ENCODE peak calls at places on chromosome 1, in four cellular contexts. One of them, this sample, is unnamed.

GRCh38 chr1:215835951-215836350 is 268.8 kb downstream of the KCTD3 start:
- DNase-seq in GM12878: no peak
- DNase-seq in HepG2: no peak
- DNase-seq in K562: no peak
- DNase-seq in this sample: no peak

GRCh38 chr1:211653329-211653728 is 22.1 kb downstream of the NEK2 start:
- DNase-seq in GM12878: no peak
- DNase-seq in HepG2: no peak
- DNase-seq in K562: no peak
- DNase-seq in this sample: no peak

GRCh38 chr1:99659755-99660210 is 13.9 kb downstream of the PALMD start:
- DNase-seq in GM12878: no peak
- DNase-seq in HepG2: no peak
- DNase-seq in K562: no peak
- DNase-seq in this sample: no peak

GRCh38 chr1:83086346-83086745 is 912.6 kb downstream of the TTLL7 start:
- DNase-seq in GM12878: no peak
- DNase-seq in HepG2: no peak
- DNase-seq in K562: no peak
- DNase-seq in this sample: no peak

GRCh38 chr1:218377143-218377660 is 32.1 kb downstream of the TGFB2 start:
- DNase-seq in GM12878: no peak
- DNase-seq in HepG2: peak
- DNase-seq in K562: peak
- DNase-seq in this sample: no peak

GRCh38 chr1:201982082-201982922 is at the start of gene RNPEP:
- DNase-seq in GM12878: no peak
- DNase-seq in HepG2: peak
- DNase-seq in K562: peak
- DNase-seq in this sample: peak

GRCh38 chr1:26360807-26361604 is 7.1 kb upstream of the CRYBG2 start:
- DNase-seq in GM12878: no peak
- DNase-seq in HepG2: no peak
- DNase-seq in K562: no peak
- DNase-seq in this sample: no peak

GRCh38 chr1:93219443-93219842 is 38.9 kb downstream of the CCDC18 start:
- DNase-seq in GM12878: peak
- DNase-seq in HepG2: no peak
- DNase-seq in K562: no peak
- DNase-seq in this sample: no peak

GRCh38 chr1:113057006-113057405 is 16.0 kb upstream of the LRIG2 start:
- DNase-seq in GM12878: no peak
- DNase-seq in HepG2: no peak
- DNase-seq in K562: no peak
- DNase-seq in this sample: no peak

GRCh38 chr1:217747156-217747769 is 116.1 kb downstream of the SPATA17 start:
- DNase-seq in GM12878: no peak
- DNase-seq in HepG2: peak
- DNase-seq in K562: peak
- DNase-seq in this sample: no peak

GRCh38 chr1:155177918-155178281 is 4.3 kb downstream of the TRIM46 start:
- DNase-seq in GM12878: no peak
- DNase-seq in HepG2: no peak
- DNase-seq in K562: no peak
- DNase-seq in this sample: no peak
- TF ChIP-seq EP300 in GM12878: no peak
- TF ChIP-seq EP300 in HepG2: no peak
- TF ChIP-seq EP300 in K562: no peak
- TF ChIP-seq EP300 in this sample: no peak

GRCh38 chr1:2313651-2314296 is 77.6 kb downstream of the MORN1 start:
- DNase-seq in GM12878: no peak
- DNase-seq in HepG2: no peak
- DNase-seq in K562: no peak
- DNase-seq in this sample: no peak

GRCh38 chr1:2310332-2311183 is 80.8 kb downstream of the MORN1 start:
- DNase-seq in GM12878: no peak
- DNase-seq in HepG2: no peak
- DNase-seq in K562: no peak
- DNase-seq in this sample: no peak

GRCh38 chr1:2312589-2313301 is 78.6 kb downstream of the MORN1 start:
- DNase-seq in GM12878: no peak
- DNase-seq in HepG2: no peak
- DNase-seq in K562: peak
- DNase-seq in this sample: no peak

GRCh38 chr1:2312196-2312588 is 79.2 kb downstream of the MORN1 start:
- DNase-seq in GM12878: no peak
- DNase-seq in HepG2: no peak
- DNase-seq in K562: peak
- DNase-seq in this sample: no peak

GRCh38 chr1:2311184-2312032 is 79.9 kb downstream of the MORN1 start:
- DNase-seq in GM12878: no peak
- DNase-seq in HepG2: peak
- DNase-seq in K562: peak
- DNase-seq in this sample: peak
- TF ChIP-seq HDAC6 in GM12878: no peak
- TF ChIP-seq HDAC6 in HepG2: no peak
- TF ChIP-seq HDAC6 in K562: no peak
- TF ChIP-seq HDAC6 in this sample: no peak

GRCh38 chr1:180969429-180969828 is 53.2 kb downstream of the STX6 start:
- DNase-seq in GM12878: no peak
- DNase-seq in HepG2: no peak
- DNase-seq in K562: no peak
- DNase-seq in this sample: no peak

GRCh38 chr1:180974236-180974635 is 48.4 kb downstream of the STX6 start:
- DNase-seq in GM12878: no peak
- DNase-seq in HepG2: no peak
- DNase-seq in K562: no peak
- DNase-seq in this sample: no peak

GRCh38 chr1:180973360-180973759 is 49.3 kb downstream of the STX6 start:
- DNase-seq in GM12878: no peak
- DNase-seq in HepG2: no peak
- DNase-seq in K562: no peak
- DNase-seq in this sample: no peak

GRCh38 chr1:180970333-180971079 is 52.2 kb downstream of the STX6 start:
- DNase-seq in GM12878: no peak
- DNase-seq in HepG2: no peak
- DNase-seq in K562: no peak
- DNase-seq in this sample: no peak

DNA sequence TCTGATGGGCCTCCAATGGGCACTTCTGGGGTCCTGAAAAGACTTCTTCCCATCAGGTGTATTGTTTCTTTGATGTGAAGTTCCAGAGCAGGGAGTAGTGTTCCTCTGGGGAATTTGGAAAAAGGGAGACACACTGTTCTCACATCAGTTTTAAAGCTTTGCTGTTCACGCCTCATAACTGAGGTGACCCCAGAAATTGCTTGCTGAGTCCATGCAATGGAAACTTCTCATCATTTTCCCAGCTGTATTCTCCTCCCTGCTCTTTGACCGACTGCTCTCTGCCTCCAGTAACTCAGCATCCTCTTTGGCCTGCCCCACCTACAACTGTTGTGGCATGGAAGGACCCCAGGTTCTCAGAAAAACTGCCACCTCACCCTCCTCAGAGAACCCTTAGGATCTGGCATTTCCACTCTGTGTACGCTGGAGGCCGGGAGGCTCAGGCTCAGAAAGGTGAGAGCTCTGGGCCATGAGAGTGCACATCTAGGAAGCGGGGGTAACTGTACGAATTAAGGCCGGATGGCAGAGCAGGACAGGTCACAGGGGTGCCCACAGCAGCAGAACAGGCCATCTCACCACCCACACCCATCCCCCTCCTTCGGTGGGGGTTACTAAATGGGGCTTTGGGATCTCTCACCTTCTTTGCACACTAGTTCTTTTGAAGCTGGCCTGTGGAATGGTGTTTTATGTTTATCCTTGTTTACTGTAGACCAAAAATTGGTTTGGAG is 51.2 kb downstream of the STX6 start:
- DNase-seq in GM12878: no peak
- DNase-seq in HepG2: no peak
- DNase-seq in K562: no peak
- DNase-seq in this sample: no peak
- TF ChIP-seq EP300 in GM12878: no peak
- TF ChIP-seq EP300 in HepG2: no peak
- TF ChIP-seq EP300 in K562: no peak
- TF ChIP-seq EP300 in this sample: no peak

DNA sequence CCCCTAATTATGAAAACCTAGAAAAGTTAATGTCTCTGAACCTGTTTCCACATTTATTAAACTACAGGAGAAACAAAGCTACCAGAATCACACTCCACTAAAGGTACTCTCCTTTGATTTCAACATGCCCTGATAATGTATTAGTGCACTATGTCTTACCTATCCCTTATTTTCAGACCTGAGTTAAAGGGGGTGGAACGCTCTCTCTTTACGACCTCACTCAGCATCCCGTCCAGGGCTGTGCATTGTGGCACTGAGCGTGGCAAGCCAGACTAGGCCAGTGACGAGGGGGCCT is 678 bp downstream of the LSM10 start:
- DNase-seq in GM12878: no peak
- DNase-seq in HepG2: no peak
- DNase-seq in K562: no peak
- DNase-seq in this sample: no peak
- TF ChIP-seq HDAC6 in GM12878: no peak
- TF ChIP-seq HDAC6 in HepG2: no peak
- TF ChIP-seq HDAC6 in K562: no peak
- TF ChIP-seq HDAC6 in this sample: no peak

This sample was measured in H1.